ENCODE peak calls at places on chromosomes 11 and 22, in nine cellular contexts. S, G, H, J, F, U, I, C and D are unnamed samples.

GRCh38 chr22:32528984-32529982 is 54.7 kb downstream of the FBXO7 start:
- DNase-seq in J (peak), S (peak), F (peak), H (peak), G (peak), I (peak), C (peak), U (peak), D (peak)

GRCh38 chr22:38792833-38793232 is 1.1 kb downstream of the DNAL4 start:
- DNase-seq in U (no peak), S (no peak), G (no peak), C (no peak), H (no peak), F (no peak), J (no peak), I (no peak), D (no peak)

GRCh38 chr22:49469896-49470740 is 357.6 kb downstream of the BRD1 start:
- DNase-seq in J (no peak), S (no peak), H (no peak), I (no peak), G (no peak), U (no peak), C (no peak), F (no peak), D (no peak)

GRCh38 chr11:114171257-114172054 is 111.9 kb downstream of the ZBTB16 start:
- DNase-seq in U (peak), S (peak), F (no peak), C (no peak), G (peak), I (peak), H (no peak), J (no peak), D (no peak)

GRCh38 chr22:40637181-40638150 is 947 bp upstream of the MRTFA start:
- DNase-seq in G (no peak), I (no peak), C (no peak), U (peak), S (peak), H (peak), J (peak), F (no peak), D (peak)

GRCh38 chr11:33891714-33892327 is at the start of gene LMO2:
- DNase-seq in U (no peak), G (no peak), I (no peak), J (no peak), C (no peak), S (no peak), H (no peak), F (no peak), D (peak)

GRCh38 chr11:14361951-14362350 is 3.0 kb upstream of the RRAS2 start:
- DNase-seq in G (no peak), F (no peak), H (no peak), J (no peak), I (no peak), C (no peak), S (no peak), U (no peak), D (no peak)

GRCh38 chr11:57375490-57375889 is 5.5 kb downstream of the PRG3 start:
- DNase-seq in U (no peak), F (no peak), S (no peak), H (no peak), I (no peak), J (no peak), G (no peak), C (no peak), D (no peak)

GRCh38 chr22:50701076-50701419 is 28.4 kb downstream of the SHANK3 start:
- DNase-seq in C (no peak), I (no peak), G (peak), F (no peak), U (no peak), J (no peak), H (no peak), S (no peak), D (no peak)

GRCh38 chr22:50715250-50715649 is 22.8 kb upstream of the ACR start:
- DNase-seq in J (no peak), I (no peak), G (peak), S (no peak), F (no peak), U (no peak), C (no peak), H (no peak), D (no peak)

GRCh38 chr22:30206964-30207363 is 39.6 kb downstream of the LIF start:
- DNase-seq in G (peak), F (no peak), J (no peak), C (peak), I (peak), S (peak), U (peak), H (no peak), D (no peak)